ENCODE peak calls at places on chromosome 6, in four cellular contexts. H is NCI-H82; Z is erythroblast; W is activated CD8-positive, alpha-beta memory T cell treated with anti-CD3 and anti-CD28 coated beads, Interleukin-2, amount 50 U/mL, for 4 hours. Q is an unnamed sample.

GRCh38 chr6:40330301-40330721 is 256.9 kb downstream of the LRFN2 start:
- DNase-seq in Z (no peak), W (no peak), H (peak), Q (no peak)

GRCh38 chr6:40845588-40845987 is 193.4 kb downstream of the UNC5CL start:
- DNase-seq in H (peak), W (no peak), Z (peak), Q (no peak)

GRCh38 chr6:157724138-157724537 is 98.9 kb upstream of the SNX9 start:
- DNase-seq in Z (no peak), W (no peak), H (no peak), Q (no peak)

GRCh38 chr6:41604006-41604405 is 34.3 kb upstream of the MDFI start:
- DNase-seq in H (no peak), Z (no peak), W (no peak), Q (no peak)

GRCh38 chr6:30711758-30712380 is 5.2 kb downstream of the MDC1 start:
- DNase-seq in Z (no peak), H (no peak), W (no peak), Q (no peak)

GRCh38 chr6:80959034-80959433 is 793.4 kb downstream of the TENT5A start:
- DNase-seq in Z (no peak), H (no peak), W (no peak), Q (no peak)

GRCh38 chr6:33192671-33193602 is 670 bp upstream of the COL11A2 start:
- DNase-seq in H (peak), W (peak), Z (peak), Q (no peak)

GRCh38 chr6:26366504-26366903 is 1.5 kb downstream of the BTN3A2 start:
- DNase-seq in H (peak), W (no peak), Z (no peak), Q (no peak)

GRCh38 chr6:151313060-151313459 is 73.3 kb downstream of the AKAP12 start:
- DNase-seq in H (no peak), Z (no peak), W (no peak), Q (no peak)

GRCh38 chr6:5677219-5678000 is 329.3 kb downstream of the NRN1 start:
- DNase-seq in Z (no peak), W (no peak), H (no peak), Q (no peak)

GRCh38 chr6:52176550-52176949 is 9.6 kb upstream of the IL17A start:
- DNase-seq in W (no peak), Z (no peak), H (no peak), Q (no peak)

GRCh38 chr6:35477551-35478179 is 9.5 kb downstream of the RPL10A start:
- DNase-seq in Z (no peak), H (no peak), W (no peak), Q (no peak)

GRCh38 chr6:31193206-31193605 is 22.7 kb upstream of the POU5F1 start:
- DNase-seq in Z (no peak), H (no peak), W (no peak), Q (no peak)

GRCh38 chr6:101000334-101000733 is 119.2 kb upstream of the ASCC3 start:
- DNase-seq in H (no peak), W (no peak), Z (no peak), Q (no peak)

GRCh38 chr6:97668716-97669115 is 385.7 kb upstream of the MMS22L start:
- DNase-seq in W (no peak), H (peak), Z (no peak), Q (no peak)

GRCh38 chr6:112879920-112880413 is 532.8 kb downstream of the RFPL4B start:
- DNase-seq in H (peak), Z (no peak), W (no peak), Q (no peak)

GRCh38 chr6:151181701-151182367 is 57.9 kb upstream of the AKAP12 start:
- DNase-seq in Z (no peak), H (no peak), W (no peak), Q (no peak)

GRCh38 chr6:169074551-169074950 is 179.1 kb downstream of the THBS2 start:
- DNase-seq in W (no peak), Z (no peak), H (no peak), Q (no peak)

GRCh38 chr6:120056085-120056484 is 706.5 kb upstream of the MAN1A1 start:
- DNase-seq in H (peak), Z (peak), W (no peak), Q (no peak)

GRCh38 chr6:157249756-157250155 is 73.6 kb downstream of the TMEM242 start:
- DNase-seq in Z (no peak), H (no peak), W (no peak), Q (no peak)

GRCh38 chr6:105077592-105078463 is 102.0 kb downstream of the POPDC3 start:
- DNase-seq in H (peak), W (no peak), Z (peak), Q (no peak)

GRCh38 chr6:63245420-63245819 is 34.2 kb downstream of the FKBP1C start:
- DNase-seq in H (no peak), Z (no peak), W (no peak), Q (no peak)

GRCh38 chr6:88490865-88491264 is 324.7 kb upstream of the CNR1 start:
- DNase-seq in Z (no peak), W (no peak), H (no peak), Q (no peak)

GRCh38 chr6:74000582-74000981 is 304.6 kb downstream of the CD109 start:
- DNase-seq in H (no peak), Z (no peak), W (no peak), Q (no peak)

GRCh38 chr6:146910611-146911010 is 293.6 kb upstream of the STXBP5 start:
- DNase-seq in W (no peak), Z (peak), H (no peak), Q (no peak)

GRCh38 chr6:150208606-150209352 is 65.9 kb downstream of the PPP1R14C start:
- DNase-seq in W (no peak), Z (no peak), H (no peak), Q (no peak)

GRCh38 chr6:169428532-169428931 is 174.9 kb upstream of the THBS2 start:
- DNase-seq in W (no peak), H (no peak), Z (no peak), Q (no peak)

GRCh38 chr6:143260857-143261256 is 189.6 kb downstream of the ADAT2 start:
- DNase-seq in H (no peak), Z (no peak), W (no peak), Q (no peak)

GRCh38 chr6:1667805-1668175 is 58.1 kb downstream of the FOXC1 start:
- DNase-seq in H (no peak), Z (no peak), W (no peak), Q (no peak)

GRCh38 chr6:12354499-12354898 is 64.3 kb downstream of the EDN1 start:
- DNase-seq in Z (no peak), W (no peak), H (no peak), Q (no peak)

GRCh38 chr6:148566664-148567350 is 180.0 kb upstream of the UST start:
- DNase-seq in Z (no peak), H (no peak), W (no peak), Q (no peak)

GRCh38 chr6:76742919-76743318 is 670.5 kb upstream of the IMPG1 start:
- DNase-seq in W (no peak), H (no peak), Z (no peak), Q (no peak)

GRCh38 chr6:18260448-18261106 is 3.8 kb downstream of the DEK start:
- DNase-seq in W (no peak), H (peak), Z (no peak), Q (peak)

GRCh38 chr6:42017021-42017643 is 33.2 kb upstream of the TAF8 start:
- DNase-seq in W (peak), H (no peak), Z (peak), Q (peak)

GRCh38 chr6:139429559-139430150 is 55.2 kb upstream of the CITED2 start:
- DNase-seq in W (no peak), Z (no peak), H (no peak), Q (no peak)

GRCh38 chr6:24430086-24430485 is 27.4 kb downstream of the MRS2 start:
- DNase-seq in H (no peak), Z (no peak), W (no peak), Q (no peak)

GRCh38 chr6:10730254-10730653 is 7.4 kb downstream of the TMEM14C start:
- DNase-seq in W (no peak), H (no peak), Z (no peak), Q (no peak)

GRCh38 chr6:38420207-38420606 is 219.5 kb downstream of the BTBD9 start:
- DNase-seq in H (no peak), W (no peak), Z (no peak), Q (no peak)

GRCh38 chr6:26533532-26533931 is 4.6 kb upstream of the HMGN4 start:
- DNase-seq in Z (no peak), H (no peak), W (no peak), Q (no peak)